ENCODE peak calls at places on chromosomes 3 and 15, in four cellular contexts. One of them, this sample, is unnamed.
A peak's percentile ranks its signal among the peaks of the same experiment; 100 is the strongest.

GRCh38 chr3:194487289-194488006 is 646 bp upstream of the ATP13A3 start:
- DNase-seq in GM12891: peak; percentile 49
- DNase-seq in GM12878: no peak
- DNase-seq in K562: peak; percentile 61
- DNase-seq in this sample: no peak

GRCh38 chr3:29605845-29606244 is 325.0 kb downstream of the RBMS3 start:
- DNase-seq in GM12878: no peak
- DNase-seq in K562: no peak
- DNase-seq in GM12891: no peak
- DNase-seq in this sample: no peak

GRCh38 chr3:184635126-184635525 is 73.5 kb downstream of the EPHB3 start:
- DNase-seq in GM12878: no peak
- DNase-seq in GM12891: no peak
- DNase-seq in K562: no peak
- DNase-seq in this sample: no peak

GRCh38 chr15:94119215-94119815 is 112.0 kb upstream of the MCTP2 start:
- DNase-seq in GM12891: no peak
- DNase-seq in GM12878: no peak
- DNase-seq in K562: no peak
- DNase-seq in this sample: no peak

GRCh38 chr3:146065573-146066006 is 95.4 kb downstream of the PLOD2 start:
- DNase-seq in GM12878: no peak
- DNase-seq in K562: no peak
- DNase-seq in GM12891: no peak
- DNase-seq in this sample: peak; percentile 7

GRCh38 chr15:73244333-73244732 is 124.4 kb downstream of the HCN4 start:
- DNase-seq in GM12878: no peak
- DNase-seq in GM12891: no peak
- DNase-seq in K562: peak; percentile 34
- DNase-seq in this sample: no peak

GRCh38 chr3:154708554-154708953 is 278.6 kb upstream of the GPR149 start:
- DNase-seq in K562: no peak
- DNase-seq in GM12878: no peak
- DNase-seq in GM12891: no peak
- DNase-seq in this sample: no peak

GRCh38 chr3:56610669-56611335 is 53.8 kb downstream of the CCDC66 start:
- DNase-seq in GM12891: no peak
- DNase-seq in K562: no peak
- DNase-seq in GM12878: no peak
- DNase-seq in this sample: no peak

GRCh38 chr3:124972457-124972856 is 37.9 kb upstream of the MUC13 start:
- DNase-seq in GM12891: no peak
- DNase-seq in K562: no peak
- DNase-seq in GM12878: no peak
- DNase-seq in this sample: no peak

GRCh38 chr3:44026224-44026865 is 215.3 kb upstream of the TOPAZ1 start:
- DNase-seq in GM12891: no peak
- DNase-seq in GM12878: no peak
- DNase-seq in K562: no peak
- DNase-seq in this sample: no peak

GRCh38 chr3:52144796-52145735 is 9.2 kb downstream of the POC1A start:
- DNase-seq in GM12891: no peak
- DNase-seq in K562: no peak
- DNase-seq in GM12878: no peak
- DNase-seq in this sample: no peak

GRCh38 chr3:62203152-62203551 is 170.2 kb downstream of the FEZF2 start:
- DNase-seq in GM12891: no peak
- DNase-seq in GM12878: no peak
- DNase-seq in K562: no peak
- DNase-seq in this sample: no peak

GRCh38 chr3:62197613-62198012 is 175.7 kb downstream of the FEZF2 start:
- DNase-seq in GM12878: no peak
- DNase-seq in K562: no peak
- DNase-seq in GM12891: no peak
- DNase-seq in this sample: no peak

GRCh38 chr3:62203561-62203960 is 169.8 kb downstream of the FEZF2 start:
- DNase-seq in K562: no peak
- DNase-seq in GM12878: no peak
- DNase-seq in GM12891: no peak
- DNase-seq in this sample: no peak

GRCh38 chr3:62199126-62199525 is 174.2 kb downstream of the FEZF2 start:
- DNase-seq in GM12891: no peak
- DNase-seq in GM12878: no peak
- DNase-seq in K562: no peak
- DNase-seq in this sample: no peak

DNA sequence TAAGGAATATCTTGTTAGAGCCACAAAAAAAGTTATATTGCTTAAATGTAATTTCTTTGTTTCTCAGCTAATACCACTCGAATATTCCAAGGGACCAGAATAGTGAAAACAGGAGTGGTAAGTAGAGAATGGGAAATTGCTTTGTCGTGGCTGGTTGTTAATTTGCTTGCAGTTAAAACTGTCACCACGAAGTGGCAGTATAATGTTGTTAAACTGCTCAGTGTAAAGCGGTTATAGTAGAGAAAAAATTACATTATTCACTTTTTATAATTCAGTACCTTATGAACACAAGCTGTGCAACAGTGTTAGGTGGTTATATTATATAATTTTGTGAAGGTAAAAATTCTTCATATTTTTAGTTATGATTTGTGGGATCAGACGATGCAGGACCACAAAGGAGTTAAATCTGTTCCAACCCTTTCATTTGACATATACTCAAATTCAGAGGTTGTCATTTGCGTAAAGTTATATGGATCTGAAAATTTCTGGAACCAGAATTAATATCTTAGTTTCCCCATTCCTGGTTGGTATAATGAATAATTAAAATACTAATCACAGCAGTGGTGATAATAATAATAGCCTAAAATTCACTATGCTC is 171.8 kb downstream of the FEZF2 start:
- DNase-seq in K562: peak; percentile 13
- DNase-seq in GM12891: peak; percentile 26
- DNase-seq in GM12878: no peak
- DNase-seq in this sample: no peak
- TF ChIP-seq SPI1 in K562: no peak
- TF ChIP-seq SPI1 in GM12891: no peak
- TF ChIP-seq SPI1 in GM12878: no peak
- TF ChIP-seq SPI1 in this sample: no peak

DNA sequence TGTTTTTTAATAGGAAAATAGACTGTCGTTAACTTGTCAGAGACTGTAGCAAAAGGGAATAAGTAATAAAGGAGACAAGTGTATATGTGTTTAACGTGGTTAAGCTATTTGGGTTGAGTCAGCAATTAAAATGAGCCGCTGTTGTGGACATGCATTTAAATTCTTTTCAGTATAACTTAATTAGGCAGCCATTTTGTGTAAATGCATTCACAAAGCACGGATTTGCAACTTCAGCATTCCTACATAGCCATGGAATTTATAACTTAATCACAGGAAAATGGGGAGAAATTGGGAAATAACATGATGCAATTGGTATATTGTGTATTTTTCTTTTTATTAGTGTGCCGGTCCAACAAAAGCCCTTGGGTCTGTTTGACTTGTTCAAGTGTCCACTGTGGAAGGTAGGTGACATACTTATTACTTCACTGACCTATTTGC is 27.9 kb downstream of the USP3 start:
- DNase-seq in K562: no peak
- DNase-seq in GM12891: no peak
- DNase-seq in GM12878: no peak
- DNase-seq in this sample: no peak
- TF ChIP-seq POLR2AphosphoS5 in K562: no peak
- TF ChIP-seq POLR2AphosphoS5 in GM12891: no peak
- TF ChIP-seq POLR2AphosphoS5 in GM12878: no peak
- TF ChIP-seq POLR2AphosphoS5 in this sample: no peak

DNA sequence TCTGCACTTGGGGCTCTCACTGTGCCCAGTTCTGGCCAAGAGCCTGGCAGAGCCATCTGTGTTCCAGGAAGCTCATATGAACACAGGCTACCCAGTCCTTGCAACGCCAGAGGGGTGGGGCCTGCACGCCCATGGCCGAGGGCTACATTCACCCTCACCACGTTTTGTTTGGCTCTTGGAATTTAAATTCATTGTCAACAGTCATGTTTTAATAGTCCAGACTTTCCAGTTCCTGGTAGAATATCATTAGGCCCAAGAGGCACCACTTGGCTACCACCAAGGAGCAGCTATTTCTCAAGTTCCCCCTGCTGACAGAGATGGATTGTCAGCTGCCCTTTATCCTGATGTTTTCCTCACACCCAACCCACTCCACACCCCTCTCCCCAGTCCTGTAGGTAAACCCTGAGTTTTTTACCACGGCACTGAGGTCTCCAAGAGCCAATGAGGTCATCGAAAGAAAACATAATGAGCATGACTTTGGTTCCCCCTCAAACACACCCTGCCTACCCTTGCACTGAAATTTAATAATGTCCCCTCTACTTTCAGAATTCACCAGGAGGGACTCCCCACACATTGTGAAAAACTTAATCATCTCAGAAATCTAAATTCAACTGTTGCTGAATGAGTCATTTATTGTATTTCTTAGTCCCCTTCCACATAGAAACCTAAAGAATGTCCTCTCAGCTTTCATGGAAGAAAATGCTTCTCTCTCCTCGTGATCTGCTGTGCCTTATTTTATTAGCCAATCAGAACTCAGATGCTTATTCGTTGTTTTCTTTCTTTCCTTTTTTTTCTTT is 125.1 kb downstream of the SHQ1 start:
- DNase-seq in GM12891: no peak
- DNase-seq in K562: no peak
- DNase-seq in GM12878: peak; percentile 35
- DNase-seq in this sample: no peak
- TF ChIP-seq SPI1 in GM12891: no peak
- TF ChIP-seq SPI1 in K562: no peak
- TF ChIP-seq SPI1 in GM12878: no peak
- TF ChIP-seq SPI1 in this sample: no peak

DNA sequence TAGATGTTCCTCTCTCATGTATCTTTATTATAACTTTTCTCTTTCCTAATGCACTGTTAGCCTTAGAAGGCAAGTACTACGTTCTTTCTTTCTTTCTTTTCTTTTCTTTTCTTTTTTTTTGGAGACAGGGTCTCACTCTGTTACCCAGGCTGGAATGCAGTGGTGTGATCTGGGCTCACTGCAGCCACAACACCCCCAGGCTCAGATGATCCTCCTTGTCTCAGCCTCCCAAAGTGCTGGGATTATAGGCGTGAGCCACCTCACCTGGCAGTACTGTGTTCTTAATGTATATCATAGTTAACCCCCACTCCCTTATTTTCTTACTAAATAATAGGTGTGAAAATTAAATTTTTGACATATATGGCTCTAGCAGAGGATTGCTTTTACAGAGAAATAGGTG is 23.1 kb downstream of the IQGAP1 start:
- DNase-seq in GM12878: no peak
- DNase-seq in GM12891: no peak
- DNase-seq in K562: no peak
- DNase-seq in this sample: no peak
- TF ChIP-seq POLR2AphosphoS5 in GM12878: no peak
- TF ChIP-seq POLR2AphosphoS5 in GM12891: no peak
- TF ChIP-seq POLR2AphosphoS5 in K562: no peak
- TF ChIP-seq POLR2AphosphoS5 in this sample: no peak

GRCh38 chr15:70530906-70531305 is 232.5 kb downstream of the UACA start:
- DNase-seq in GM12878: no peak
- DNase-seq in K562: no peak
- DNase-seq in GM12891: no peak
- DNase-seq in this sample: no peak

GRCh38 chr15:70530503-70530902 is 232.9 kb downstream of the UACA start:
- DNase-seq in K562: no peak
- DNase-seq in GM12891: no peak
- DNase-seq in GM12878: no peak
- DNase-seq in this sample: no peak

GRCh38 chr15:70528270-70528706 is 235.1 kb downstream of the UACA start:
- DNase-seq in GM12891: no peak
- DNase-seq in K562: peak; percentile 20
- DNase-seq in GM12878: peak; percentile 66
- DNase-seq in this sample: peak; percentile 70

GRCh38 chr15:70528816-70529215 is 234.5 kb downstream of the UACA start:
- DNase-seq in K562: no peak
- DNase-seq in GM12891: no peak
- DNase-seq in GM12878: no peak
- DNase-seq in this sample: no peak

DNA sequence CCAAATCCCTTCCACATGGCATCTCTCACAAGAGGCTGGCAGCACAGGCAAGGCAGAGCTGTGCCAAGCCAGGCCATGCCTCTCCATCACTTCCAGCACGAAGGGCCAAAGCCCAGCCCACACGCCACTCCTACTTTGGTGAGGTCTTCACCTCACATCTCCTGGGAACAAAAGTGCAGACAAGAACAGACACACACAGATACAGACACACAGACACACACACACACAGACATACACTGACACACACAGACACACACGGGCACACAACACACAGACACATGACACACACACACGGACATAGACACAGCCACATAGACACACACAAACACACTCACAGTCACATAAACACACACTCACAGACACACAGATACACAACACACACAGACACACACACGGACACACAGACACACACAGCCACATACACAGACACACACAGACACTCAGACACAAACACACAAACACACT is 233.3 kb downstream of the UACA start:
- DNase-seq in K562: no peak
- DNase-seq in GM12891: no peak
- DNase-seq in GM12878: no peak
- DNase-seq in this sample: no peak
- TF ChIP-seq SPI1 in K562: no peak
- TF ChIP-seq SPI1 in GM12891: no peak
- TF ChIP-seq SPI1 in GM12878: no peak
- TF ChIP-seq SPI1 in this sample: no peak

DNA sequence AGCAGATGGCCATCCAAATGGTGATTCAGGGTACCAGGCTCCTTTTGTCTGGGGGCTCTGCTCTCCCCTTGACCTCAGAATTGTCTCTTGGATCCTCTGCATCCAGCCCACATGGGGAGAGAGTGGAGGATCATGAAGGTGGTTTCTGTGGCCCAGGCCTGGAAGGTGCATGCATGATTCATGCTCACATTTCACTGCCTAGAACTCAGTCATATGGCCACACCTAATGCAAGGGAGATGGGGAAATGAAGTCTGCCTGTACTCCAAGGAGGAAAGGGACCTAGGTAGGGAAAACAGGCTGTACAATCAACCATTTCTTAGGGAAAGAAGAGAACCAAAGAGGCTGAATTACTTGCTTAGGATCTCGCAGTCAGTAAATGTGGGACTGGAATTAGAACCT is 15.1 kb downstream of the HRG start:
- DNase-seq in K562: no peak
- DNase-seq in GM12878: no peak
- DNase-seq in GM12891: no peak
- DNase-seq in this sample: no peak
- TF ChIP-seq POLR2AphosphoS5 in K562: no peak
- TF ChIP-seq POLR2AphosphoS5 in GM12878: no peak
- TF ChIP-seq POLR2AphosphoS5 in GM12891: no peak
- TF ChIP-seq POLR2AphosphoS5 in this sample: no peak

GRCh38 chr3:110062711-110063110 is 725.4 kb upstream of the DPPA4 start:
- DNase-seq in GM12891: no peak
- DNase-seq in K562: no peak
- DNase-seq in GM12878: no peak
- DNase-seq in this sample: no peak
- TF ChIP-seq SPI1 in GM12891: no peak
- TF ChIP-seq SPI1 in K562: no peak
- TF ChIP-seq SPI1 in GM12878: no peak
- TF ChIP-seq SPI1 in this sample: no peak

GRCh38 chr15:61186905-61187865 is 41.9 kb downstream of the RORA start:
- DNase-seq in K562: no peak
- DNase-seq in GM12878: no peak
- DNase-seq in GM12891: no peak
- DNase-seq in this sample: no peak
- TF ChIP-seq POLR2AphosphoS5 in K562: no peak
- TF ChIP-seq POLR2AphosphoS5 in GM12878: no peak
- TF ChIP-seq POLR2AphosphoS5 in GM12891: no peak
- TF ChIP-seq POLR2AphosphoS5 in this sample: no peak

GRCh38 chr3:73351423-73352071 is 273.2 kb downstream of the PDZRN3 start:
- DNase-seq in GM12878: no peak
- DNase-seq in K562: no peak
- DNase-seq in GM12891: no peak
- DNase-seq in this sample: no peak
- TF ChIP-seq SPI1 in GM12878: no peak
- TF ChIP-seq SPI1 in K562: no peak
- TF ChIP-seq SPI1 in GM12891: no peak
- TF ChIP-seq SPI1 in this sample: no peak

This sample was measured in HL-60.